ENCODE peak calls at places on chromosomes 13 and 19, in six cellular contexts. W is PC-3, O is iPS DF 6.9, N is lower lobe of right lung, D is mammary epithelial cell, M is heart left ventricle. Q is an unnamed sample.
A peak's percentile ranks its signal among the peaks of the same experiment; 100 is the strongest.

GRCh38 chr19:6125571-6125989 is 9.9 kb upstream of the ACSBG2 start:
- DNase-seq in N (peak; percentile 66), M (peak; percentile 48), O (no peak), D (peak; percentile 73), W (peak; percentile 95), Q (peak; percentile 85)

GRCh38 chr13:99605417-99606321 is 104.4 kb downstream of the TM9SF2 start:
- DNase-seq in D (no peak), N (peak; percentile 55), W (peak; percentile 24), M (peak; percentile 35), O (no peak), Q (peak; percentile 92)

GRCh38 chr13:113061271-113061625 is 44.3 kb upstream of the F7 start:
- DNase-seq in D (no peak), W (no peak), N (peak; percentile 28), M (no peak), O (no peak), Q (no peak)

GRCh38 chr13:103250071-103250470 is 183.9 kb upstream of the SLC10A2 start:
- DNase-seq in O (no peak), M (no peak), D (no peak), W (no peak), N (no peak), Q (no peak)

GRCh38 chr13:56314755-56315154 is 826.0 kb upstream of the PRR20A start:
- DNase-seq in O (no peak), M (no peak), W (no peak), N (no peak), D (no peak), Q (no peak)

GRCh38 chr19:35592226-35592625 is 6.3 kb downstream of the PMIS2 start:
- DNase-seq in O (peak; percentile 68), N (no peak), W (peak; percentile 52), D (peak; percentile 24), M (no peak), Q (peak; percentile 36)

GRCh38 chr13:44573071-44573470 is 3.1 kb downstream of the TSC22D1 start:
- DNase-seq in N (no peak), W (no peak), O (no peak), M (no peak), D (no peak), Q (no peak)

GRCh38 chr19:43700368-43701015 is 15.4 kb upstream of the IRGC start:
- DNase-seq in D (peak; percentile 23), M (peak; percentile 74), W (peak; percentile 70), O (no peak), N (peak; percentile 47), Q (no peak)

GRCh38 chr13:97043302-97043701 is 49.0 kb upstream of the OXGR1 start:
- DNase-seq in N (no peak), M (no peak), O (no peak), W (no peak), D (peak; percentile 11), Q (no peak)

GRCh38 chr19:13013649-13014048 is 18.4 kb downstream of the NFIX start:
- DNase-seq in D (no peak), W (peak; percentile 61), M (no peak), O (no peak), N (no peak), Q (no peak)

GRCh38 chr19:46637224-46637623 is 1.2 kb upstream of the GNG8 start:
- DNase-seq in M (no peak), N (no peak), W (no peak), D (no peak), O (no peak), Q (no peak)

GRCh38 chr19:14118165-14119051 is 846 bp upstream of the PRKACA start:
- DNase-seq in O (no peak), W (no peak), D (peak; percentile 59), M (peak; percentile 80), N (peak; percentile 90), Q (peak; percentile 51)

GRCh38 chr19:30344446-30345425 is 27.4 kb upstream of the ZNF536 start:
- DNase-seq in W (peak; percentile 1), O (no peak), D (no peak), M (no peak), N (no peak), Q (no peak)

GRCh38 chr19:47381653-47382279 is 32.7 kb downstream of the DHX34 start:
- DNase-seq in D (no peak), O (no peak), M (no peak), N (peak; percentile 80), W (no peak), Q (peak; percentile 11)

GRCh38 chr13:109010912-109011311 is 381.5 kb downstream of the MYO16 start:
- DNase-seq in D (no peak), M (no peak), N (no peak), O (peak; percentile 31), W (no peak), Q (no peak)

GRCh38 chr19:11767633-11768133 is 883 bp downstream of the ZNF441 start:
- DNase-seq in W (peak; percentile 43), N (peak; percentile 72), D (peak; percentile 31), O (no peak), M (peak; percentile 10), Q (peak; percentile 72)

GRCh38 chr19:54436561-54437229 is 12.3 kb upstream of the LENG8 start:
- DNase-seq in D (no peak), M (no peak), W (no peak), O (no peak), N (no peak), Q (no peak)

GRCh38 chr19:54434862-54435174 is 14.2 kb upstream of the LENG8 start:
- DNase-seq in O (no peak), W (no peak), M (no peak), D (no peak), N (no peak), Q (no peak)

GRCh38 chr19:54436031-54436523 is 12.9 kb upstream of the LENG8 start:
- DNase-seq in D (no peak), W (no peak), M (no peak), O (no peak), N (no peak), Q (no peak)

GRCh38 chr19:54434112-54434861 is 14.7 kb upstream of the LENG8 start:
- DNase-seq in W (no peak), N (no peak), O (no peak), M (no peak), D (no peak), Q (no peak)

GRCh38 chr19:54435551-54436016 is 13.4 kb upstream of the LENG8 start:
- DNase-seq in W (no peak), D (no peak), M (no peak), N (no peak), O (no peak), Q (no peak)
- H3K27ac ChIP-seq in W (no peak overlapping the region), D (no peak overlapping the region), M (no peak overlapping the region), N (no peak overlapping the region), O (no peak overlapping the region), Q (no peak overlapping the region)

GRCh38 chr19:41997121-41997850 is 3.3 kb upstream of the ATP1A3 start:
- DNase-seq in W (peak; percentile 42), D (peak; percentile 23), M (no peak), N (no peak), O (no peak), Q (peak; percentile 6)

GRCh38 chr19:41993612-41994483 is at the start of gene ATP1A3:
- DNase-seq in M (peak; percentile 63), D (peak; percentile 52), O (no peak), W (peak; percentile 57), N (no peak), Q (peak; percentile 36)

GRCh38 chr19:41995959-41996797 is 2.1 kb upstream of the ATP1A3 start:
- DNase-seq in N (no peak), W (no peak), D (no peak), O (no peak), M (no peak), Q (no peak)

GRCh38 chr19:41994521-41994971 is 516 bp upstream of the ATP1A3 start:
- DNase-seq in W (no peak), O (no peak), M (no peak), D (no peak), N (no peak), Q (no peak)

DNA sequence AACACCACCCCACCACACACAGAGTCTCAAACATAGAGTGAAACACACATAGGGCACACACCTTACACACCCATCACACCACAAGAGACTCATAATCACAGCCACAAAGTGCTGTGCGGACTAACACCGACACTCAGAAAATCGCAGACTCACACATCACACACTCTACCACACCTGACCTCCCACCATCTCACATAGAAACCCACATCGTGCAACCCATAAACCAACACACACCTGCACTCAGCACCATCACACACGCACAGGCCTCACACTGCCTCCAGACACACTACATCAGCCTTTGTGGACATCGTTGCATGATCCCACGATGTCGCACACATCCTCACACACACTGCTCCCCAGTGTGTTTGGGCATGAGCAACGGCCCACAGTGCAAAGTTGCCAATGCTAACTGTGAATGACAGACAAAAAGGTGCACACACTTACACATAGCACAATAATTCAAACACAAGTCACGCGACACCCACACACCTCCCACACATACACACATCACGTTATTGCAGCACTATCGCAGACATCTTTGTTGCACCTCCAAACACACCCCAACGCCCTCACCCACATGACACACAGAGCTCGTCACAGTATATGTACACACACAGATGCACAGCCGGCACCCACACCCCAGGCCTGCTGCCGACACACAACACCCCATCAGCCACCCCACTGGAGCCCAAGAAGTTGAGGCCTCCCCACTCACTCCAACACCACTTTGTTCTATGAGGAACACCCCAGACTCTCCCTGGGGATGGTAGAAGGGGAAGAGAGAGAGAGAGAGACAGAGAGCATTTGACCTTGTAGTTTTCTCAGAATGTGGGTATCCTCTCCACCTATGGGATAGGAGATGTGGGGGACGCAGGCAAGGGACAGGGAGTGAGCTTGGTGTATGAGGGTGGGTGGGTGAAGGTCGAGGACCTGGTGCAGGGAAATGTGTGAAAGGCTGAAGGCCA is 1.2 kb upstream of the ATP1A3 start:
- DNase-seq in M (no peak), D (no peak), N (no peak), W (no peak), O (no peak), Q (no peak)
- H3K27me3 ChIP-seq in M (peaks cover 7% of the 10 kb centered on the region), D (peaks cover 7% of the 10 kb centered on the region), N (peaks cover 76% of the 10 kb centered on the region), W (peaks cover 19% of the 10 kb centered on the region), O (peaks cover 19% of the 10 kb centered on the region), Q (peaks cover 8% of the 10 kb centered on the region)

GRCh38 chr13:49330546-49330864 is 82.8 kb downstream of the CDADC1 start:
- DNase-seq in O (no peak), N (no peak), M (no peak), D (no peak), W (no peak), Q (no peak)

GRCh38 chr13:49322702-49323101 is 75.0 kb downstream of the CDADC1 start:
- DNase-seq in D (no peak), W (no peak), M (no peak), N (no peak), O (no peak), Q (no peak)

GRCh38 chr13:49329831-49330545 is 82.3 kb downstream of the CDADC1 start:
- DNase-seq in D (no peak), O (no peak), W (no peak), M (no peak), N (no peak), Q (no peak)

GRCh38 chr13:49323344-49323743 is 75.6 kb downstream of the CDADC1 start:
- DNase-seq in D (no peak), N (no peak), M (no peak), O (no peak), W (no peak), Q (no peak)

GRCh38 chr13:49326222-49326917 is 78.6 kb downstream of the CDADC1 start:
- DNase-seq in M (no peak), N (no peak), O (no peak), D (no peak), W (no peak), Q (no peak)
- H3K36me3 ChIP-seq in M (peaks cover 10% of the 10 kb centered on the region), N (no peaks in the 10 kb centered on the region), O (no peaks in the 10 kb centered on the region), D (no peaks in the 10 kb centered on the region), W (no peaks in the 10 kb centered on the region), Q (no peaks in the 10 kb centered on the region)

DNA sequence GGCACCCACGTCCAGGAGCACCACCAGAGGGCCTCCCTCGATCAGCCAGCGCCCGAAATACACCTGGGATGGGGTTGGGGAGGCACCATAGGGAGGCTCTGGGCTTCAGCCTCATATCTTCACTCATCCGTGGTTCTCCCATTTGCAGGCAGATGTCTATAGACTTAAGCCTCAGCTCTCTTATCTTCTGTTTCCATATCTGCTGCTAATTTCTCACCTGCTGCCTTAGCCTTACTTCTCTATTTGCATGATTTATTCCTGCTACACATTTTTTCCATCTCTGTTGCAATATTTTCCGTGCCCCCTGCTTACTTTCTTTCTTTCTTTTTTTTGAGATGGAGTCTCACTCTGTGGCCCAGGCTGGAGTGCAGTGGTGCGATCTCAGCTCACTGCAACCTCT is 5.8 kb downstream of the GYS1 start:
- DNase-seq in M (no peak), W (no peak), O (no peak), D (no peak), N (no peak), Q (no peak)
- H3K27ac ChIP-seq in M (no peak overlapping the region), W (no peak overlapping the region), O (no peak overlapping the region), D (no peak overlapping the region), N (no peak overlapping the region), Q (no peak overlapping the region)

Q was measured in small intestine.